ENCODE peak calls at places on chromosome 7, in eight cellular contexts. F is B cell, A is mammary epithelial cell, X is BJ, J is mesothelial cell of epicardium, N is heart right ventricle, W is osteoblast, O is fibroblast of pulmonary artery. K is an unnamed sample.
A peak's percentile ranks its signal among the peaks of the same experiment; 100 is the strongest.

GRCh38 chr7:159067870-159068787 is 76.5 kb downstream of the VIPR2 start:
- DNase-seq in X (no peak), F (no peak), W (peak; percentile 69), N (peak; percentile 81), J (no peak), O (peak; percentile 2), A (no peak), K (no peak)

GRCh38 chr7:45978010-45978681 is 57.1 kb upstream of the IGFBP3 start:
- DNase-seq in F (no peak), J (no peak), N (no peak), A (peak; percentile 99), W (peak; percentile 96), O (peak; percentile 96), X (peak; percentile 99), K (peak; percentile 86)

GRCh38 chr7:139660317-139661042 is 117.3 kb downstream of the HIPK2 start:
- DNase-seq in W (no peak), X (no peak), N (no peak), F (no peak), O (no peak), J (no peak), A (peak; percentile 26), K (no peak)

GRCh38 chr7:106065560-106066500 is 46.3 kb downstream of the SYPL1 start:
- DNase-seq in J (no peak), X (no peak), W (no peak), N (no peak), A (peak; percentile 45), O (no peak), F (no peak), K (no peak)

GRCh38 chr7:65404020-65404419 is 30.4 kb downstream of the ZNF92 start:
- DNase-seq in A (no peak), X (no peak), J (no peak), F (no peak), W (no peak), N (no peak), O (no peak), K (no peak)

GRCh38 chr7:23357190-23358093 is 58.3 kb downstream of the MALSU1 start:
- DNase-seq in W (peak; percentile 35), F (no peak), A (peak; percentile 81), X (no peak), O (peak; percentile 74), J (no peak), N (no peak), K (no peak)

GRCh38 chr7:121107923-121108498 is 119.5 kb downstream of the CPED1 start:
- DNase-seq in W (peak; percentile 55), J (no peak), A (peak; percentile 50), X (peak; percentile 17), F (no peak), N (no peak), O (peak; percentile 86), K (peak; percentile 44)

GRCh38 chr7:136399378-136399777 is 422.2 kb upstream of the MTPN start:
- DNase-seq in A (no peak), F (no peak), O (no peak), J (no peak), N (no peak), W (no peak), X (no peak), K (no peak)

GRCh38 chr7:131778601-131779000 is 222.2 kb upstream of the PODXL start:
- DNase-seq in X (no peak), F (no peak), A (no peak), J (no peak), W (no peak), N (no peak), O (no peak), K (no peak)

GRCh38 chr7:29370531-29371314 is 176.1 kb downstream of the CHN2 start:
- DNase-seq in J (no peak), O (peak; percentile 23), A (peak; percentile 84), W (no peak), N (no peak), X (no peak), F (no peak), K (no peak)

GRCh38 chr7:26843696-26844095 is 20.7 kb downstream of the SKAP2 start:
- DNase-seq in J (no peak), O (peak; percentile 20), F (no peak), A (peak; percentile 16), X (no peak), N (no peak), W (no peak), K (no peak)

GRCh38 chr7:45686441-45687184 is 112.4 kb downstream of the ADCY1 start:
- DNase-seq in F (no peak), J (no peak), N (no peak), W (no peak), X (no peak), O (no peak), A (no peak), K (no peak)

GRCh38 chr7:26292768-26293560 is 1.3 kb downstream of the SNX10 start:
- DNase-seq in O (no peak), X (no peak), A (no peak), N (no peak), F (no peak), W (no peak), J (no peak), K (no peak)

GRCh38 chr7:132318338-132319318 is 257.6 kb downstream of the PLXNA4 start:
- DNase-seq in X (peak; percentile 4), A (peak; percentile 61), J (peak; percentile 75), N (peak; percentile 84), W (peak; percentile 91), O (peak; percentile 91), F (peak; percentile 70), K (peak; percentile 56)

GRCh38 chr7:4712371-4713182 is 30.5 kb downstream of the FOXK1 start:
- DNase-seq in N (no peak), F (peak; percentile 57), A (no peak), X (peak; percentile 53), O (no peak), W (peak; percentile 90), J (no peak), K (no peak)

GRCh38 chr7:144866189-144866588 is 30.3 kb upstream of the TPK1 start:
- DNase-seq in O (no peak), A (no peak), J (no peak), W (no peak), F (no peak), N (no peak), X (no peak), K (no peak)

DNA sequence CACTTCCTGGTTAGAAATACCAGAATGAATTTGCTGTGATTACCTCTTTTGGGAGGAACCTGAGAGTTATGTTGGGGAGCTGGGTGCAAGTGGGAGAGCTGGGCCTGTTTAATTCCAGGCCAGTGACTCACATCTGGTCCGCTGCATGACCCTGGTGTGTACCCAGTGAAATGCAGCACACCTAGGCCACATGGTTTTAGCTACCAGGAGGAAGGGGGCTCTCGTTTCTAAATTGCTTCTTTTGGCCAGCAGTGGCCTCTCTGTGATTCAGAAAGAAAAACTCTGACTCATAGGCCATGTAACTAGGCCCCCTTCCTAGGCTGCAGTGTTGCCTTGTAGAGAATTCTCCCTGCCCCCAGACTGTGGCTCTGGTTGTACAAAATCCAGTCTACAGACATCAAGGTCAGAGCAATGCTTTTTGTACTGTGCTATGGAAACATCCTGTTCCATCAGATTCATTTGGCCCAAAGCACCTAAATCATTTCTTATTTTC is 6.7 kb downstream of the AGFG2 start:
- DNase-seq in N (no peak), J (no peak), O (peak; percentile 90), F (no peak), A (peak; percentile 85), X (peak; percentile 40), W (peak; percentile 93), K (peak; percentile 48)
- TF ChIP-seq CTCF in N (no peak), J (no peak), O (peak; percentile 19), F (no peak), A (no peak), X (peak; percentile 32), W (no peak), K (no peak)

DNA sequence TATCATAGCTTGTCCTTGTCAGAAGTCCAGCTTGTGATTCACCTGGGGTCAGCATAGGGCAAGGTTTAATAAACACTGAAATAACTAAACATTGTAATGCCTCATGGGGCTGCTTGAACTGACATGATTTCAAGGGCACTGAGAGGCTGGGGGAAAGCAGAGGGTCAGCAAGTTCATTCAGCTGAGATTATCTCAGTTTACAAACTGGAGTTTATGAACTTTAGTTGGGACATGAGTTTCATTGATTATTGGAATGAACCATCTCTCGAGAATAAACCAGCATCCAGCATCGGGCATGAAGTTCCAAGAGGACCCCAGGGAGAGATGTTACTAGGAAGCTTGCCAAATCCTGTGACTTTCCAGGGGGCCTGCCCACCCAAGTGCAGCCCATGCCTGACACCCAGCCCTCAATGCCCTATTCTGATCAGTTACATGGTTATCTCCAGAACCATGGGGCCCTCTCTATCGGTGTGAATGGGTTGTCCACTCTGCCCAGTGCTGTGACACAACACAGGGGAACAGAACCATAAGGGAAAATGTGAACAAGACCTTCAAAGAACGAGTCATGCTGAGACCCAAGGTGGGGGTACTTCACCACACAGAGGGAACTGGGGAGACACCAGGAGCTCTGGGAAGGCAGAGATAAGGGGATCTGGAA is 7.9 kb upstream of the CYP3A7 start:
- DNase-seq in O (no peak), X (no peak), J (no peak), W (no peak), N (no peak), A (no peak), F (no peak), K (no peak)
- TF ChIP-seq CTCF in O (no peak), X (no peak), J (no peak), W (no peak), N (no peak), A (no peak), F (no peak), K (no peak)

GRCh38 chr7:126856691-126857291 is 395.9 kb downstream of the GRM8 start:
- DNase-seq in J (no peak), W (peak; percentile 26), A (peak; percentile 16), X (no peak), O (peak; percentile 1), N (no peak), F (no peak), K (no peak)
- TF ChIP-seq CTCF in J (peak; percentile 36), W (peak; percentile 15), A (peak; percentile 71), X (no peak), O (peak; percentile 30), N (peak; percentile 40), F (no peak), K (no peak)

GRCh38 chr7:20647908-20648776 is 32.7 kb downstream of the ABCB5 start:
- DNase-seq in F (no peak), W (no peak), A (peak; percentile 22), J (no peak), O (peak; percentile 40), N (no peak), X (no peak), K (no peak)
- TF ChIP-seq CTCF in F (no peak), W (peak; percentile 40), A (peak; percentile 62), J (peak; percentile 43), O (peak; percentile 41), N (peak; percentile 35), X (no peak), K (peak; percentile 22)

DNA sequence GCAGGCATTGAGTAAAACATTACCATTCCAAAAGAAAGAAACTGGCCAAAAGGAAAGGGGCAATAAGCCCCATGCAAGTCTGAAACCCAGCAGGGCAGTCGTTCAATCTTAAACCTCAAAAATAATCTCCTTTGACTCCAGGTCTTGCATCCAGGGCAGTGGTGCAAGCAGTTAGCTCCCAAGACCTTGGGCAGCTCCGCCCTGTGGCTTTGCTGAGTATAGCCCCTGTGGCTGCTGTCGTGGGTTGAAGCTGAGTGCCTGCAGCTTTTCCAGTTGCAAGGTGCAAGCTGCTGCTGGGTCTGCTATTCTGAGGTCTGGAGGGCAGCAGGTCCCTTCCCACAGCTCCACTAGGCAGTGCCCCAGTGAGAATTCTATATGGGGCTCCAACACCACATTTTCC is 580.1 kb upstream of the AUTS2 start:
- DNase-seq in W (no peak), X (no peak), O (no peak), J (no peak), F (no peak), A (no peak), N (no peak), K (no peak)
- TF ChIP-seq CTCF in W (peak; percentile 33), X (no peak), O (no peak), J (no peak), F (no peak), A (no peak), N (no peak), K (no peak)

K was measured in AG09319.